ENCODE peak calls at places on chromosomes 5 and 9, in eight cellular contexts. G, F, Q, N, Y, X, C and W are unnamed samples.

GRCh38 chr5:174300941-174301761 is 255.6 kb downstream of the NSG2 start:
- DNase-seq in G (no peak), F (no peak), Q (no peak), N (no peak), Y (no peak), X (no peak), C (no peak), W (no peak)

GRCh38 chr5:138468966-138469539 is 3.8 kb downstream of the EGR1 start:
- DNase-seq in G (no peak), F (no peak), Q (no peak), N (no peak), Y (no peak), X (no peak), C (no peak), W (peak; percentile 83)

GRCh38 chr9:33179298-33179697 is 12.2 kb upstream of the B4GALT1 start:
- DNase-seq in G (no peak), F (no peak), Q (no peak), N (no peak), Y (no peak), X (no peak), C (no peak), W (no peak)

GRCh38 chr5:112366987-112367386 is 52.1 kb downstream of the EPB41L4A start:
- DNase-seq in G (peak; percentile 33), F (peak; percentile 2), Q (no peak), N (no peak), Y (no peak), X (no peak), C (no peak), W (no peak)

GRCh38 chr5:14417232-14417730 is 164.3 kb upstream of the OTULINL start:
- DNase-seq in G (peak; percentile 33), F (peak; percentile 58), Q (peak; percentile 85), N (no peak), Y (no peak), X (no peak), C (peak; percentile 69), W (peak; percentile 66)

GRCh38 chr5:122221857-122222256 is 90.2 kb upstream of the SNCAIP start:
- DNase-seq in G (no peak), F (no peak), Q (no peak), N (no peak), Y (no peak), X (no peak), C (no peak), W (no peak)

GRCh38 chr5:133847301-133847700 is 121.1 kb downstream of the C5orf15 start:
- DNase-seq in G (no peak), F (no peak), Q (no peak), N (no peak), Y (no peak), X (no peak), C (no peak), W (no peak)

GRCh38 chr9:14030350-14030823 is 283.6 kb downstream of the NFIB start:
- DNase-seq in G (no peak), F (peak; percentile 75), Q (peak; percentile 72), N (no peak), Y (peak; percentile 35), X (no peak), C (peak; percentile 88), W (peak; percentile 95)

GRCh38 chr9:137114613-137115393 is at the start of gene DPP7:
- DNase-seq in G (peak; percentile 82), F (peak; percentile 38), Q (peak; percentile 30), N (no peak), Y (no peak), X (peak; percentile 69), C (peak; percentile 89), W (peak; percentile 42)

GRCh38 chr9:116693233-116693731 is 6.2 kb downstream of the TRIM32 start:
- DNase-seq in G (no peak), F (peak; percentile 70), Q (peak; percentile 71), N (no peak), Y (no peak), X (no peak), C (peak; percentile 49), W (peak; percentile 44)

GRCh38 chr5:72441861-72442540 is 65.2 kb downstream of the ZNF366 start:
- DNase-seq in G (no peak), F (peak; percentile 98), Q (peak; percentile 98), N (no peak), Y (peak; percentile 76), X (no peak), C (peak; percentile 97), W (peak; percentile 88)

GRCh38 chr9:94993141-94993820 is 266.8 kb downstream of the AOPEP start:
- DNase-seq in G (no peak), F (no peak), Q (no peak), N (no peak), Y (no peak), X (no peak), C (no peak), W (no peak)

GRCh38 chr9:3648722-3649121 is 122.9 kb upstream of the RFX3 start:
- DNase-seq in G (no peak), F (no peak), Q (no peak), N (no peak), Y (no peak), X (no peak), C (no peak), W (no peak)

DNA sequence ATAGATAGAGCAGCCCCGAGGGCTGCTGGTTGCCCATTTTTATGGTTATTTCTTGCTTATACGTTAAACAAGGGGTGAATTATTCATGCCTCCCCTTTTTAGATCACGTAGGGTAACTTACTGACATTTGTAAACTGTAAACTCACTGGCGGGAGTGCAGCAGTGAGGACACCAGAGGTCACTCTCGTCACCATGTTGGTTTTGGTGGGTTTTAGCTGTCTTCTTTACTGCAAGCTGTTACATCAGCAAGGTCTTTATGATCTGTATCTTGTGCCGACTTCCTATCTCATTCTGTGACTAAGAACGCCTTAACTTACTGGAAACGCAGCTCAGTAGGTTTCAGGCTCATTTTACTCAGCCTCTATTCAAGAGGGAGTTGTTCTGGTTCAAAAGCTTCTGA is 155.0 kb upstream of the PRDM9 start:
- DNase-seq in G (no peak), F (peak; percentile 21), Q (peak; percentile 15), N (no peak), Y (no peak), X (no peak), C (no peak), W (peak; percentile 56)
- TF ChIP-seq CTCF in G (no peak), F (no peak), Q (peak; percentile 12), N (no peak), Y (no peak), X (no peak), C (no peak), W (peak; percentile 36)

DNA sequence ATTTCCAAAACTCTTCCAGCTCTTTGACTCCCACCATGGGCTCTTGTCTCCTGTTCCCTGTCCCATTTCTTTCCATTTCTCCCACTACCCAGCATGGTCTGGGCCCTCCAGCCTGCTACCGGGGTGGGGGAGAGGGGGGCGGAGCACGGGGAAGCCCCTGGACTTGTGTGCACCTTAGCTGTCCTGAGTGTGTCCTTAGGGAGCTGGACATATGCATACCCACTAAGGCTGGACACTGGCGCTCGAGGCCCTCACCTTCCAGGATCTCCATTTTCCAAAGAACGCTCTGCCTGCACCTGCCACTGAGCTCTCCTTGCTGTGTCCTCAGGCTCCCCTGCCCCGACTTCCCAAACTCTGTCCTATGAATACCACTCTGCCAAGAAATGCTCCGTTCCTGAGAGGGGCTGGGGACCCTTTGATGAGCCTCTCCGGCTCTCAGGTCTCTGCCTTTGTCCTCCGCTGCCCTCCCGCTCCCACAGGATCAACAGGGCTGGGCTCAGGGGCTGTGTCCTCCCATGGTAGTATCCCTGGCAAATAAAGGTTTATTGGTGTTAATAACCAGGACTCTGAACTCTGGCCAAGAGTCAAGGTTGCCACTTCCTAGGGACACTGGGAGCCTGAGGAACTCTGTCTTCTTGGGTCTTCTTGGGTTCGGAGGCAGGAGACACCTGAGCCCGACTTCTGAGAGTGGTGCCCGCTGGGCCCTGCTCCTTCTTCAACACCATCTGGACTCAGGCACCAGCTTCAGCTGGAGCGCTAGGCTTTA is 831 bp upstream of the SHROOM1 start:
- DNase-seq in G (no peak), F (no peak), Q (no peak), N (no peak), Y (no peak), X (no peak), C (no peak), W (no peak)
- H3K4me3 ChIP-seq in G (peak overlapping the region; percentile 48), F (peak overlapping the region; percentile 53), Q (no peak overlapping the region), N (peak overlapping the region; percentile 71), Y (no peak overlapping the region), X (peak overlapping the region; percentile 69), C (peak overlapping the region; percentile 51), W (peak overlapping the region; percentile 62)

DNA sequence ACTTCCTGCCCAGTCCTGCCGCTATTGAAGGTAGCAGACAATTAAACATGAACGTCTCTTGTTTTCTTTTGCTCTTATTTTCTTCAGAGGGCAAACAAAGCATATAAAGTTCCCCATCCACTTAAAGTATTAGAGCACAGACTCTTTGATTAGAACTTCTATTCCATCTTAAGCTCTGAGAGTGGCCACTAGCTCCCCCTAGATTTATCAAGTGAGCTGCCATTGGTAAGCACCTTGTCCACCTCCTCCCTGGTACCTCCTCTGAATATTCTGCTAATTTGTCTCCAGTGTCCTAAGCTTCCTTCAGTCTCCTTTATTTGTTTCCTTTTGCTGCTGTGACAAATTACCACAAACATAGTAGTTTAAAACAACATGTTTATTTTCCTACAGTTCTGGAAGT is 264.3 kb upstream of the KCNN2 start:
- DNase-seq in G (no peak), F (peak; percentile 2), Q (no peak), N (no peak), Y (no peak), X (no peak), C (no peak), W (no peak)
- TF ChIP-seq CTCF in G (no peak), F (no peak), Q (no peak), N (no peak), Y (peak; percentile 21), X (no peak), C (no peak), W (no peak)

GRCh38 chr5:107414802-107415201 is 255.9 kb downstream of the EFNA5 start:
- DNase-seq in G (peak; percentile 31), F (no peak), Q (no peak), N (no peak), Y (no peak), X (no peak), C (no peak), W (no peak)
- H3K4me3 ChIP-seq in G (no peak overlapping the region), F (no peak overlapping the region), Q (no peak overlapping the region), N (no peak overlapping the region), Y (no peak overlapping the region), X (no peak overlapping the region), C (no peak overlapping the region), W (no peak overlapping the region)